ENCODE peak calls at places on chromosomes 6 and 20, in six cellular contexts. Q is M059J; P is fibroblast of the conjunctiva; Z is activated naive CD4-positive, alpha-beta T cell treated with anti-CD3 and anti-CD28 coated beads, Interleukin-2, amount 10 ng/mL, durations not matched to agents 7 days and 5 days; X is HTR-8/SVneo; N is stimulated activated CD4-positive, alpha-beta T cell treated with anti-CD3 and anti-CD28 coated beads, Interleukin-1b, Interleukin-23, amount 100 ng/mL, for 24 hours. H is an unnamed sample.
A peak's percentile ranks its signal among the peaks of the same experiment; 100 is the strongest.

GRCh38 chr20:36672991-36673390 is 27.0 kb upstream of the SLA2 start:
- DNase-seq in Q (no peak), P (no peak), Z (no peak), X (no peak), N (no peak), H (no peak)

GRCh38 chr20:3751664-3752385 is 15.7 kb downstream of the ADISSP start:
- DNase-seq in Q (no peak), P (no peak), Z (peak; percentile 71), X (no peak), N (no peak), H (peak; percentile 69)

GRCh38 chr20:845226-845868 is 11.8 kb downstream of the FAM110A start:
- DNase-seq in Q (no peak), P (no peak), Z (peak; percentile 37), X (no peak), N (no peak), H (no peak)

GRCh38 chr20:51594206-51594998 is 51.9 kb upstream of the NFATC2 start:
- DNase-seq in Q (no peak), P (no peak), Z (no peak), X (no peak), N (no peak), H (no peak)

GRCh38 chr6:30112402-30113376 is at the start of gene TRIM31:
- DNase-seq in Q (no peak), P (no peak), Z (no peak), X (no peak), N (no peak), H (no peak)

GRCh38 chr6:5398530-5398929 is 137.2 kb downstream of the FARS2 start:
- DNase-seq in Q (peak; percentile 50), P (peak; percentile 44), Z (no peak), X (peak; percentile 28), N (no peak), H (peak; percentile 42)

GRCh38 chr6:157715766-157716171 is 107.3 kb upstream of the SNX9 start:
- DNase-seq in Q (peak; percentile 67), P (peak; percentile 96), Z (no peak), X (peak; percentile 51), N (no peak), H (no peak)

GRCh38 chr6:55664581-55665223 is 85.7 kb upstream of the HMGCLL1 start:
- DNase-seq in Q (peak; percentile 41), P (peak; percentile 34), Z (no peak), X (no peak), N (no peak), H (no peak)

GRCh38 chr20:8581451-8582183 is 449.6 kb downstream of the PLCB1 start:
- DNase-seq in Q (no peak), P (no peak), Z (no peak), X (no peak), N (no peak), H (no peak)

GRCh38 chr6:22582806-22583205 is 13.4 kb downstream of the HDGFL1 start:
- DNase-seq in Q (no peak), P (no peak), Z (no peak), X (no peak), N (no peak), H (no peak)

GRCh38 chr20:39829255-39829654 is 859.8 kb downstream of the MAFB start:
- DNase-seq in Q (peak; percentile 56), P (no peak), Z (no peak), X (no peak), N (no peak), H (peak; percentile 9)

GRCh38 chr6:71404145-71404966 is 115.7 kb downstream of the OGFRL1 start:
- DNase-seq in Q (peak; percentile 96), P (peak; percentile 43), Z (no peak), X (no peak), N (no peak), H (no peak)

GRCh38 chr20:61802721-61803311 is 262.9 kb downstream of the TAF4 start:
- DNase-seq in Q (no peak), P (no peak), Z (no peak), X (no peak), N (no peak), H (no peak)

GRCh38 chr6:135231469-135231844 is 50.3 kb downstream of the MYB start:
- DNase-seq in Q (peak; percentile 86), P (no peak), Z (peak; percentile 34), X (no peak), N (no peak), H (no peak)

GRCh38 chr6:10202111-10202510 is 212.8 kb downstream of the TFAP2A start:
- DNase-seq in Q (peak; percentile 88), P (no peak), Z (no peak), X (no peak), N (no peak), H (no peak)

GRCh38 chr6:111423055-111423633 is 59.9 kb downstream of the REV3L start:
- DNase-seq in Q (no peak), P (no peak), Z (no peak), X (no peak), N (no peak), H (no peak)

GRCh38 chr20:18719426-18719825 is 94.2 kb upstream of the SCP2D1 start:
- DNase-seq in Q (peak; percentile 64), P (no peak), Z (no peak), X (no peak), N (no peak), H (no peak)

GRCh38 chr20:24768226-24768625 is 180.8 kb upstream of the CST7 start:
- DNase-seq in Q (no peak), P (no peak), Z (no peak), X (no peak), N (no peak), H (no peak)

H was measured in GM06990.